ENCODE peak calls at places on chromosomes 6 and 20, in five cellular contexts. T is uterus; C is CD8-positive, alpha-beta T cell; K is colonic mucosa; M is adrenal gland. X is an unnamed sample. For H3K36me3, the result is how much of the 10 kb centered on the place peaks cover.

GRCh38 chr6:139776051-139776450 is 401.6 kb upstream of the CITED2 start:
- DNase-seq in T (no peak), C (no peak), K (peak), M (no peak), X (no peak)

GRCh38 chr6:21213492-21213891 is 380.1 kb upstream of the SOX4 start:
- DNase-seq in T (no peak), C (no peak), K (no peak), M (no peak), X (no peak)

GRCh38 chr6:93677297-93677965 is 258.1 kb upstream of the EPHA7 start:
- DNase-seq in T (no peak), C (no peak), K (no peak), M (no peak), X (no peak)

GRCh38 chr6:14365393-14365792 is 247.8 kb downstream of the CD83 start:
- DNase-seq in T (no peak), C (no peak), K (no peak), M (no peak), X (no peak)

GRCh38 chr6:7726416-7727149 is 684 bp downstream of the BMP6 start:
- DNase-seq in T (no peak), C (no peak), K (no peak), M (no peak), X (no peak)

GRCh38 chr20:31943052-31943471 is 8.8 kb downstream of the PDRG1 start:
- DNase-seq in T (no peak), C (no peak), K (no peak), M (peak), X (peak)

GRCh38 chr6:154865291-154865690 is 129.8 kb upstream of the TIAM2 start:
- DNase-seq in T (no peak), C (no peak), K (no peak), M (no peak), X (no peak)

GRCh38 chr20:1942061-1942460 is 46.9 kb downstream of the SIRPA start:
- DNase-seq in T (no peak), C (no peak), K (no peak), M (no peak), X (no peak)

GRCh38 chr6:98137391-98137790 is 697.0 kb upstream of the POU3F2 start:
- DNase-seq in T (no peak), C (no peak), K (no peak), M (no peak), X (no peak)

GRCh38 chr6:15536201-15536955 is 126.5 kb downstream of the DTNBP1 start:
- DNase-seq in T (no peak), C (no peak), K (no peak), M (no peak), X (no peak)

GRCh38 chr6:22236626-22237414 is 60.0 kb downstream of the PRL start:
- DNase-seq in T (no peak), C (no peak), K (no peak), M (no peak), X (no peak)

GRCh38 chr6:73121421-73121993 is 103.8 kb downstream of the KHDC1L start:
- DNase-seq in T (no peak), C (no peak), K (no peak), M (no peak), X (no peak)

GRCh38 chr6:37190159-37190535 is 20.2 kb downstream of the PIM1 start:
- DNase-seq in T (no peak), C (no peak), K (no peak), M (no peak), X (no peak)

GRCh38 chr6:163872335-163872734 is 457.8 kb downstream of the QKI start:
- DNase-seq in T (no peak), C (no peak), K (no peak), M (no peak), X (no peak)

GRCh38 chr6:106145741-106146227 is 59.6 kb downstream of the PRDM1 start:
- DNase-seq in T (no peak), C (no peak), K (no peak), M (no peak), X (no peak)

GRCh38 chr6:33344771-33345697 is 27.5 kb upstream of the ZBTB22 start:
- DNase-seq in T (peak), C (peak), K (peak), M (peak), X (peak)

GRCh38 chr6:105015482-105015881 is 58.6 kb downstream of the LIN28B start:
- DNase-seq in T (no peak), C (no peak), K (no peak), M (no peak), X (no peak)

GRCh38 chr6:3244003-3244831 is 14.5 kb upstream of the PSMG4 start:
- DNase-seq in T (no peak), C (no peak), K (no peak), M (peak), X (no peak)

GRCh38 chr6:89928604-89929003 is 34.3 kb downstream of the GJA10 start:
- DNase-seq in T (peak), C (no peak), K (no peak), M (no peak), X (no peak)

GRCh38 chr6:53862517-53863457 is 68.0 kb downstream of the LRRC1 start:
- DNase-seq in T (no peak), C (no peak), K (no peak), M (peak), X (no peak)

GRCh38 chr6:158467923-158468322 is 92.0 kb upstream of the TMEM181 start:
- DNase-seq in T (no peak), C (no peak), K (no peak), M (no peak), X (no peak)

GRCh38 chr6:27158316-27158643 is 89.2 kb upstream of the PRSS16 start:
- DNase-seq in T (no peak), C (no peak), K (no peak), M (no peak), X (no peak)

GRCh38 chr20:46402236-46402886 is 4.1 kb downstream of the ELMO2 start:
- DNase-seq in T (no peak), C (no peak), K (no peak), M (no peak), X (no peak)

DNA sequence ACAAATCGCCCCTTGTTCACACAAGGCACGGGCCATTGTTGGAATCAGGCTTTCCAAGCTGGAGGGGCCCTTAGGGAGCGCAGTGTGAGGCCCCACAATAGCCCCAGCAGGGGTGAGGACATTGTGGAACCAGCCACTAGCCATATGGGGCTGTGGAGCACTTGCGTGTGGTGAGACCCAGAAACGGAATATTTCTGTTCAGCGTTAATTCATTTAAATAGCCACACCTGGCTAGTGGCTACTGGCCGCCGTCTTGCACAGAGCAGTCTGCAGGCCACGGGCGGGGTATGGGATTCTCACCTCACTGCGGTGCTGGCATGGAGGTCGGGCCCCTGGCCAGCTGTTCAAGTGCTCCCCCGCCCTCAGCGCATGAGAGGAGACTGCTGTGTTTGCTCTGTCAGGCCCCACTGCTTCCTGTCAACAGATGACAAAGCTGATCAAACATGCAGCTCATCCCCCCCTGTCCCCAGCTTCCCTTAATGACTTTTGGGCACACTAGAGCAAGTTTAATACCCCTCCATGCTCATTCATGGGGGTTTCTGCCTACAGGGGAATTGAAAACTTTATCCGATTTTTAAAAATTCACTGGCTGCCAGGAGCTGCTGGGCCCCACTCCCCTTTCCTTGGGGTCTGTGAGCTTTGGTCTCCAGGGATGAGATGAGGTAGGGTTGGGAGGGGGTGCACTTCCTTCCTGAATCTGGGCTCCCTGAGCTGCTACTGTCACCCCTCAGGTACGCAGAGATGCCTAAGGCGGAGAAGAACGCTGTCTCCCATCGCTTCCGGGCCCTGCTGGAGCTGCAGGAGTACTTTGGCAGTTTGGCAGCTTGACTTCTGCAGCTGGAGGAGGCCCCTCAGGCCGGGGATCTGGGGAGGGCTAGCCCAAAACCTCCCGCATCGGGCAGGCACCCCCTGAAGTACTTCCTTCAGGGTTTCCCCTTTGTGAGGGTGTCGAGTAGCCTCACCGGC is 13.6 kb downstream of the ITPA start:
- DNase-seq in T (no peak), C (peak), K (no peak), M (no peak), X (peak)
- H3K36me3 ChIP-seq in T (under half), C (under half), K (under half), M (under half), X (under half)

GRCh38 chr6:101208152-101208551 is 185.4 kb upstream of the GRIK2 start:
- DNase-seq in T (no peak), C (no peak), K (peak), M (no peak), X (no peak)
- H3K4me3 ChIP-seq in T (no peak), C (no peak), K (no peak), M (no peak), X (no peak)

DNA sequence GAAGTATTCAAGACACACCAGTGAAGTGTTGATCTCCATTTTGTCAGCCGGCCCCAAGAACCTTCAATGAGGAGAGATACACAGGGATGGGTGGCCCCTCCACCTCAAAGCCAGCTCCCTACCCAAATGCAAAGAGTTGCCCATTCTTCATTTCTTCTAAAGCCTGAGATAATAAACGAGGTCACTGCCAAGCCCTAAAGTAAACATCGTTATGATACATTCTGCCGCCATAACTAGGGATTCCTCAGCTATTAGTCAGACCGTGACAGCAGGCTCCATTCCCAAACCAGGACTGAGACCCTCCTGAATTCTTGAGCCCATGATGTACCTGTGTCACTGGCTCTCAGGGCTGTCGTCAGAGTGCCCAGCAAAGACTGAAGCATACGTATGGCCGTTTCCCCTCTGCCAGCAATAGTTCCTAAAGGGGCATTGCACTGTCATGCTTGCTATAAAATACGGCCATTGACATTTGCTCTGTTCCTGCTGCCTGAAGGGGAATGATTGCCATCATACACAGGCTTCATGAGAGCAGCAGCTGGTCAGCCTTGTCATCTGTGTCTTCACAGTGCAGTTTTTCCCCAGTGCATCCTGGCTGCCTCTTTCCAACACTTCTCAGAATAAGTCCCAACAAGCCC is 41.7 kb downstream of the ISM1 start:
- DNase-seq in T (no peak), C (no peak), K (no peak), M (no peak), X (no peak)
- TF ChIP-seq CTCF in T (no peak), C (no peak), K (no peak), M (no peak), X (no peak)

GRCh38 chr20:50931048-50931305 is 260 bp downstream of the ADNP start:
- DNase-seq in T (no peak), C (no peak), K (no peak), M (no peak), X (no peak)

GRCh38 chr20:50929299-50930138 is 1.7 kb downstream of the ADNP start:
- DNase-seq in T (peak), C (peak), K (peak), M (peak), X (peak)

GRCh38 chr20:50931306-50932015 is at the start of gene ADNP:
- DNase-seq in T (peak), C (peak), K (peak), M (peak), X (peak)

GRCh38 chr20:50932016-50932338 is 740 bp upstream of the ADNP start:
- DNase-seq in T (no peak), C (no peak), K (no peak), M (no peak), X (no peak)

GRCh38 chr20:50930139-50931047 is 844 bp downstream of the ADNP start:
- DNase-seq in T (peak), C (peak), K (peak), M (peak), X (no peak)
- H3K36me3 ChIP-seq in T (under half), C (under half), K (under half), M (under half), X (under half)

GRCh38 chr6:167796668-167797031 is 30.1 kb upstream of the AFDN start:
- DNase-seq in T (no peak), C (no peak), K (peak), M (no peak), X (no peak)
- H3K4me3 ChIP-seq in T (peak), C (no peak), K (peak), M (no peak), X (peak)

GRCh38 chr6:31737315-31738047 is 1.2 kb upstream of the CLIC1 start:
- DNase-seq in T (no peak), C (no peak), K (peak), M (no peak), X (no peak)

GRCh38 chr6:31739639-31740396 is at the start of gene MSH5:
- DNase-seq in T (peak), C (peak), K (peak), M (peak), X (peak)

GRCh38 chr6:31736026-31736767 is at the start of gene CLIC1:
- DNase-seq in T (peak), C (peak), K (peak), M (peak), X (peak)

GRCh38 chr6:31736768-31737314 is 511 bp upstream of the CLIC1 start:
- DNase-seq in T (peak), C (no peak), K (peak), M (no peak), X (no peak)

GRCh38 chr6:31738048-31738979 is 1.5 kb upstream of the MSH5 start:
- DNase-seq in T (peak), C (peak), K (peak), M (no peak), X (no peak)
- TF ChIP-seq CTCF in T (no peak), C (no peak), K (no peak), M (no peak), X (no peak)

GRCh38 chr20:24199493-24199892 is 210.9 kb upstream of the GGTLC1 start:
- DNase-seq in T (no peak), C (no peak), K (no peak), M (no peak), X (no peak)
- H3K36me3 ChIP-seq in T (under half), C (under half), K (under half), M (under half), X (under half)